ENCODE peak calls at places on chromosomes 5 and 9, in four cellular contexts. L is cardiac muscle cell, S is body of pancreas, Q is OCI-LY7. G is an unnamed sample.
A peak's percentile ranks its signal among the peaks of the same experiment; 100 is the strongest.

GRCh38 chr9:110536802-110537201 is 42.7 kb downstream of the SVEP1 start:
- DNase-seq in Q (no peak), L (peak; percentile 90), S (no peak), G (no peak)

GRCh38 chr9:126773004-126773607 is 31.7 kb upstream of the ZBTB43 start:
- DNase-seq in L (peak; percentile 30), S (no peak), Q (no peak), G (peak; percentile 16)

GRCh38 chr5:171269717-171270116 is 39.3 kb upstream of the TLX3 start:
- DNase-seq in Q (no peak), S (no peak), L (peak; percentile 60), G (no peak)

GRCh38 chr5:136018814-136019777 is 9.7 kb upstream of the TGFBI start:
- DNase-seq in L (peak; percentile 98), Q (no peak), S (no peak), G (no peak)

GRCh38 chr5:141369994-141370848 is at the start of gene PCDHGB3:
- DNase-seq in S (peak; percentile 36), Q (peak; percentile 61), L (peak; percentile 62), G (peak; percentile 26)

GRCh38 chr9:127179633-127180401 is 57.4 kb upstream of the ANGPTL2 start:
- DNase-seq in L (no peak), S (peak; percentile 7), Q (no peak), G (no peak)

GRCh38 chr9:98256632-98257218 is 1.3 kb upstream of the TBC1D2 start:
- DNase-seq in S (no peak), L (no peak), Q (peak; percentile 38), G (peak; percentile 47)

GRCh38 chr9:110133608-110134214 is 74.2 kb downstream of the C9orf152 start:
- DNase-seq in Q (no peak), L (peak; percentile 50), S (no peak), G (no peak)

GRCh38 chr5:160269017-160269416 is 39.7 kb downstream of the FABP6 start:
- DNase-seq in L (peak; percentile 94), S (peak; percentile 73), Q (no peak), G (no peak)

GRCh38 chr9:35714123-35714522 is 17.9 kb downstream of the TLN1 start:
- DNase-seq in S (no peak), L (no peak), Q (no peak), G (no peak)

GRCh38 chr5:32444191-32444945 is at the start of gene ZFR:
- DNase-seq in L (peak; percentile 92), Q (peak; percentile 90), S (peak; percentile 95), G (peak; percentile 91)

GRCh38 chr5:1011741-1012315 is 3.2 kb downstream of the NKD2 start:
- DNase-seq in Q (no peak), S (peak; percentile 13), L (no peak), G (no peak)

GRCh38 chr5:1011226-1011631 is 2.6 kb downstream of the NKD2 start:
- DNase-seq in L (peak; percentile 28), Q (peak; percentile 67), S (peak; percentile 68), G (no peak)

GRCh38 chr5:1009359-1010180 is 968 bp downstream of the NKD2 start:
- DNase-seq in L (no peak), S (peak; percentile 10), Q (no peak), G (no peak)

GRCh38 chr5:1010181-1010510 is 1.5 kb downstream of the NKD2 start:
- DNase-seq in S (peak; percentile 11), Q (no peak), L (no peak), G (no peak)

DNA sequence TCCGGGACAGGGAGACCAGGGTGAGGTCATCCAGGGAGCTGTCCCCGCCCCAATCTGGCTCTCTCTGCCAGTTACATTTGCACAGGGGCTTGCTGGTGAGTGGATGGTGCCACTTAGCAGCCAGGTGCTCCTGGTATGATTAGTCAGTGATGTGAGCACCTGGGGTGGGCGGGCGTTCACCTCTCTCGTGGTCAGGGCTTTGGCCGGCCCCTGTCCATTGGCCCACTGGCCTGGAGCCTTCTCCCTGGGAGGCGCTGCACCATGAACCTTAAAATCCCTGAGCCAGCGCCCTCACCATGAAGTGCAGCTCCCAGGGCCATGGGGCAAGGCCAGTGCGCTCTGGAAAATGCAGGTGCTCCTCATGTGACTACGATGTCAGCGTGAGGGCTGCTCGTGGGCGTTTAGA is 2.0 kb downstream of the NKD2 start:
- DNase-seq in Q (no peak), S (peak; percentile 13), L (no peak), G (no peak)
- H3K4me3 ChIP-seq in Q (no peak overlapping the region), S (no peak overlapping the region), L (no peak overlapping the region), G (no peak overlapping the region)

DNA sequence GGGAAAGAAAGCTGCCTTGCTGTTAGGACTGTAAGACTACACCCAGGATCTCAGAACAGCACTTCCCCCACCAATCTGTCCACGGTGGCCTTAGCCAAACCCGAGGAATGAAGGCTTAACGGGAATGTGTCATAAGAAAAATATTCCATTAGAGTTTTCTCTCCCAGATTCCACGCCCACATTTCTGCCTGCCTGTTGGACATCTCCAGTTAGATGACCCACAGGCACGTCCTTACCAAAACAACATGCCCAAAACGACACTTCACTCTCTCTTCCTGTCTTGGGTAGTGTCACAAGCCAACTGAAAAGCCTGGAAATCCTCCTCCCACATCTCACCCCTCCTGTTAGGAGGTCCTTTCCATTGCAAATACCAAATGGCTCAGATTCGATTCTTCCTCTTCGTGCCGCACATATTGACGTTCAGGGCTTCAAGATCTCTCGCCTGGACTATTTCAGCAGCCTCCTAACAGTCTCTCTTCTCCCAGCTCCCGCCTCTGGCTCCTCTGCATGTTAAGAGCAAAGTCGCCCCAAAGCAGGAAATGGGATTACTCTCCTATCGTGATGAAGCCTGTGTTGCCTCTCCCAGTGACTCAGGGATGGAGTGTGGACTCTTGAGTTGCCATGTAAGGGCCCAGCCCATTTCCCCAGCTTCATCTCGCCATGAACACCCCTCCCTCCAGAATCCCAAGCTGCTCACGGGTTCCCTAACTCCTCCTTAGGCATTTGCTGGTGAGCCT is 159.3 kb downstream of the NR3C1 start:
- DNase-seq in L (peak; percentile 97), S (peak; percentile 45), Q (no peak), G (no peak)
- H3K4me1 ChIP-seq in L (peaks cover 10% of the 10 kb centered on the region), S (no peaks in the 10 kb centered on the region), Q (no peaks in the 10 kb centered on the region), G (no peaks in the 10 kb centered on the region)

DNA sequence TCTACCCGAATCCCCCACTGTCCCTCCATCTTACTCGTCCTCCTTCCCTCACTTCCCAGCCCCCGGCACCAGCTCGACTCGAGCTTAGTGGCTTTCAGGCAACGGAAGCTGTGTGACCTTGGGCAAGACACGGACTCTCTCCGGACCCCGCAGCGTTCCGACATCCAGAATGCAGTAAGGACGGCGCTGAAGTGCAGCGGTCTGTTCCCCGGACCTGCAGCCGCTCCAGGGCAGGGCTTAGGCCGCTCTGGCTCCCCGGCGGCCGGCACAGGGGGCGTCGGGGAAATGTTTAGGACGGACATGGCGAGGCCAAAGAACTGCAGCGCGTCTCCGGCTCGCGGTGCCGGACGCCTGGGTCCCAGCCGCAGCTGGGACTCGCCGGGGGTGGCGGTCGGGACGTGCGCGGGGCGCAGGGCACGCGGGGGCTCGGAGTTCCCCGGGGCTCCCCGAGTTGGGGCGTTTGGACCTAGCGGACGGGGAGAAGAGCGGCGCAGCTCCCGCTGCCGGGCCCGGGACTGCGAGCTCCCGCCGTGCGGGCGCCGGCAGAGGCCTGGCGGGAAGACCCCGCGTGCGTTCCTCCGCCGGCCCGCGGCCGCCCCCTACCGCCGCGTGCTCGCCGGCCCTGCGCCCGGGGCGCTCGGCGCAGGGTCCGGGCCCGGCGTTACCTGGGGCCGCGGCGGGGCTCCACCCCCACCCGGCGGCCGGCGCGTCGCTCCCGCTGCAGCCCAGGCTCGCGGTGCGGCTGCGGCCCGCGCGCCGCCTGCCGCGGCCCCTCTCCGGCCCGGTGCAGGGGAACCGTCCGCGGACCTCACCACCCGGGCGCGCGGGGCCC is 5.6 kb upstream of the RNF44 start:
- DNase-seq in L (peak; percentile 35), S (no peak), Q (peak; percentile 82), G (peak; percentile 58)
- H3K27ac ChIP-seq in L (peak overlapping the region; percentile 70), S (peak overlapping the region; percentile 28), Q (peak overlapping the region; percentile 89), G (peak overlapping the region; percentile 91)

GRCh38 chr9:72315089-72315509 is 49.9 kb downstream of the ZFAND5 start:
- DNase-seq in Q (no peak), S (peak; percentile 62), L (peak; percentile 86), G (no peak)
- H3K4me3 ChIP-seq in Q (no peak overlapping the region), S (no peak overlapping the region), L (no peak overlapping the region), G (no peak overlapping the region)